ENCODE peak calls at places on chromosomes 11 and 22, in six cellular contexts. N is neuronal stem cell, Q is IMR-90, H is mesenchymal stem cell, C is H9, I is H1. K is an unnamed sample.

GRCh38 chr22:20956258-20957117 is 10.6 kb upstream of the AIFM3 start:
- DNase-seq in N (no peak), I (no peak), H (peak; percentile 50), Q (peak; percentile 25), C (peak; percentile 86), K (peak; percentile 94)

GRCh38 chr11:78982377-78982925 is 407.8 kb upstream of the NARS2 start:
- DNase-seq in H (no peak), C (no peak), Q (no peak), I (no peak), N (no peak), K (no peak)

GRCh38 chr11:48095779-48096470 is 115.6 kb downstream of the PTPRJ start:
- DNase-seq in C (no peak), Q (no peak), H (peak; percentile 14), N (no peak), I (no peak), K (peak; percentile 41)

GRCh38 chr22:45905924-45906865 is 70.8 kb downstream of the WNT7B start:
- DNase-seq in I (no peak), N (no peak), H (peak; percentile 21), C (no peak), Q (peak; percentile 62), K (no peak)

GRCh38 chr11:3096909-3097395 is 39.7 kb upstream of the CARS1 start:
- DNase-seq in Q (no peak), I (no peak), N (no peak), H (no peak), C (no peak), K (no peak)

GRCh38 chr11:9276571-9276970 is 11.4 kb upstream of the DENND5A start:
- DNase-seq in I (no peak), Q (no peak), N (no peak), C (peak; percentile 18), H (no peak), K (no peak)

GRCh38 chr22:46010177-46010867 is 33.4 kb upstream of the WNT7B start:
- DNase-seq in I (no peak), H (no peak), C (no peak), N (no peak), Q (peak; percentile 55), K (no peak)

GRCh38 chr11:86746509-86746908 is 53.8 kb upstream of the PRSS23 start:
- DNase-seq in Q (no peak), I (no peak), N (no peak), C (no peak), H (peak; percentile 28), K (no peak)

GRCh38 chr11:13224324-13224723 is 53.3 kb upstream of the BMAL1 start:
- DNase-seq in C (no peak), N (no peak), H (no peak), Q (no peak), I (no peak), K (no peak)

GRCh38 chr11:69639843-69640242 is 1.1 kb upstream of the CCND1 start:
- DNase-seq in I (no peak), N (no peak), C (no peak), H (no peak), Q (no peak), K (no peak)

GRCh38 chr11:103714246-103714645 is 322.2 kb upstream of the DDI1 start:
- DNase-seq in I (no peak), N (no peak), Q (peak; percentile 75), C (no peak), H (no peak), K (no peak)

GRCh38 chr22:26800858-26801257 is 143.5 kb downstream of the MIAT start:
- DNase-seq in C (peak; percentile 84), H (peak; percentile 76), I (no peak), Q (peak; percentile 76), N (peak; percentile 54), K (peak; percentile 73)

GRCh38 chr11:63277345-63277943 is 34.0 kb upstream of the SLC22A25 start:
- DNase-seq in H (no peak), N (no peak), Q (no peak), C (no peak), I (no peak), K (peak; percentile 43)

GRCh38 chr11:74380746-74381439 is 17.3 kb downstream of the PGM2L1 start:
- DNase-seq in C (no peak), N (no peak), I (no peak), H (no peak), Q (no peak), K (no peak)

GRCh38 chr11:15055620-15056356 is 17.6 kb upstream of the CALCB start:
- DNase-seq in N (no peak), H (no peak), C (no peak), I (no peak), Q (no peak), K (no peak)

GRCh38 chr11:13955971-13956421 is 6.5 kb upstream of the SPON1 start:
- DNase-seq in I (no peak), Q (peak; percentile 71), N (peak; percentile 80), H (peak; percentile 67), C (peak; percentile 71), K (peak; percentile 81)

GRCh38 chr11:65013130-65013691 is 749 bp upstream of the ARL2 start:
- DNase-seq in H (peak; percentile 91), C (no peak), Q (peak; percentile 82), N (no peak), I (no peak), K (no peak)

GRCh38 chr11:82701847-82702520 is 31.7 kb downstream of the FAM181B start:
- DNase-seq in N (peak; percentile 65), Q (peak; percentile 16), I (no peak), C (peak; percentile 65), H (peak; percentile 31), K (peak; percentile 66)

GRCh38 chr11:36123353-36124220 is 165.6 kb downstream of the COMMD9 start:
- DNase-seq in I (no peak), N (no peak), C (no peak), H (no peak), Q (no peak), K (no peak)

GRCh38 chr11:8408151-8408930 is 144.7 kb upstream of the LMO1 start:
- DNase-seq in H (no peak), N (no peak), I (no peak), C (no peak), Q (no peak), K (no peak)

GRCh38 chr22:36016656-36017055 is 12.0 kb downstream of the RBFOX2 start:
- DNase-seq in I (no peak), C (no peak), N (no peak), Q (no peak), H (no peak), K (no peak)

GRCh38 chr22:36546092-36546804 is 17.3 kb upstream of the EIF3D start:
- DNase-seq in C (peak; percentile 84), H (peak; percentile 75), Q (peak; percentile 62), N (peak; percentile 63), I (peak; percentile 51), K (peak; percentile 90)

GRCh38 chr22:19240813-19241592 is 50.5 kb downstream of the CLTCL1 start:
- DNase-seq in I (no peak), C (no peak), H (no peak), N (no peak), Q (no peak), K (no peak)

GRCh38 chr11:111186308-111186967 is 59.1 kb upstream of the POU2AF2 start:
- DNase-seq in I (no peak), N (no peak), Q (peak; percentile 52), C (no peak), H (no peak), K (no peak)
- H2BK15ac ChIP-seq in I (no peak overlapping the region), N (no peak overlapping the region), Q (peak overlapping the region; percentile 73), C (no peak overlapping the region), H (no peak overlapping the region), K (no peak overlapping the region)

GRCh38 chr11:20007386-20007785 is 152.9 kb downstream of the DBX1 start:
- DNase-seq in N (no peak), C (no peak), H (no peak), I (no peak), Q (no peak), K (no peak)

GRCh38 chr11:20010861-20011225 is 149.4 kb downstream of the DBX1 start:
- DNase-seq in H (no peak), I (no peak), N (no peak), C (no peak), Q (no peak), K (peak; percentile 84)

GRCh38 chr11:20010106-20010860 is 150.0 kb downstream of the DBX1 start:
- DNase-seq in I (no peak), N (no peak), H (no peak), C (no peak), Q (no peak), K (no peak)

GRCh38 chr11:20008190-20008801 is 152.0 kb downstream of the DBX1 start:
- DNase-seq in I (no peak), Q (no peak), H (no peak), C (no peak), N (no peak), K (no peak)

DNA sequence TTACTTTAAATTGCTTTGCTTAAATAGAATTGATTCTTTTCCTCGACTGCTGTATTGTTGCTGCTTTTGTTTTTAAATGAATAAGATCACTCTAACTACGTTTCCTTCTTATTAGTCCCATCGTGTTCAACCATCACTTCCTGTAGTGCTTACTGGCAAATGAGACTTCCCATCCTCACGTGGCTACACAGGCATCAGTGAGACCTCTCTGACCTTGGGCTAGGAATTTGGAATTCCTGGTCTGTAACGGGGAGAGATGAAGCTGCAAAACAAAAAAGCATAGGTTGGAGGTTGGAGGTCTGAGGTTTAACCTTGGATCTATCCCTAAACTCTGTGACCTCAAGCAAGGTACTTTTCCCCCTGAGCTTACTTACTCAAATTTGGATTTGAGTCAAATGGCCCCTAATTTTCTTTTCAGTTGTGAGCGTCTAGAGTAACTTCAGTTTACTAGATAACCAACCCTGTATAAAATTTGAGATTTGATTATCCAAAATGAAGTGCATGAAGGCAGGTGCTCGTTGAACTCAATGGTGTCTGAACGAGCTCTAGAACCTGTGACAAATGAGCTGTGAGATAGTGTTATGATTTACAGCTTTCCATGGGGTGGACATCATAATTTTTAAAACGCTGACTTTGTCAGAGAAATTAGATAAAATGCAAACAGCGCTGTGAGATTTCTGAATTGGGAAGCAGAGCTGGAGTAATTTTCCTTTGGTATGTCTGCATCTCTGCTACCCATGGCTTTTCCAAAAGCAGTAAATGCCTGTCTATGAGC is 151.2 kb downstream of the DBX1 start:
- DNase-seq in C (no peak), N (no peak), Q (no peak), I (no peak), H (no peak), K (no peak)
- H2BK15ac ChIP-seq in C (no peak overlapping the region), N (no peak overlapping the region), Q (no peak overlapping the region), I (no peak overlapping the region), H (no peak overlapping the region), K (no peak overlapping the region)

DNA sequence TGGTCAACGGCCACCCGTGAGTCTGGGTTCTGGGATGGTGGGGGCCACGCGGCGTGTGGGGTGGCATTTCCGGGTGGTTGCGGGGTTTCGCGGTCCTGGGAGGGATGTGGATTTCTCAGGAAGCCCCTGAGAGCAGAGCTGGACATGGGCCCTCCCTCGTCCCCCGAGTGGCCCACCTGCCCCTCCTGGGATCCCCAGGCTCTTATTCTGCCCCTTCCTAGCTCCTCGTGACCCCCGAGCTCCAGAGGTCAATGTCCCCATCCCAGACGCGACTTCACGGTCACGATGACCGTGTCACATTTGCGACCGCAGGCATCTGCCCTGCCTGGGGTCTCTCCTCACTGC is 4.4 kb downstream of the MUC5AC start:
- DNase-seq in H (no peak), Q (no peak), I (no peak), C (no peak), N (no peak), K (no peak)
- H2BK15ac ChIP-seq in H (no peak overlapping the region), Q (no peak overlapping the region), I (no peak overlapping the region), C (no peak overlapping the region), N (peak overlapping the region; percentile 96), K (no peak overlapping the region)

DNA sequence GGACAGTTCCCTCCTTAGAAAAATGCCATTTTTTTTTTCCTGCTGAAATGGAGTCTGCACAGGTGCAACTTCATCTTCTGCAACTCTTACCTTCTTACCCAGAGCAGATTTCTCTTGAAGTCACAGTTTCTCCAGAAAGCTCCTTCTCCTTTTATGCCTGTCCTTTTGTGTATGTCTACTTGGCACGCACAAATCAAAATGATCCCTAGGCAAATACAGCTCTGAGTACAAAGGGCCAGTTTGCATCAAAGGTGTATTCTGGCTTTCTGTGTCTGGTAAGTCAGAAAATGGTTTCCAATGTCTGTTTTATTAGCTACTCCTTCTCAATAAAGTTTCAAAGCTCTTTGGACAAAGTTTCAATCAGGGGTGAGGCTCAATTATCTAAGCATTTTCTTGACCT is 2.5 kb downstream of the CLDN25 start:
- DNase-seq in I (no peak), Q (no peak), H (no peak), C (no peak), N (no peak), K (no peak)
- H2BK15ac ChIP-seq in I (no peak overlapping the region), Q (no peak overlapping the region), H (no peak overlapping the region), C (no peak overlapping the region), N (no peak overlapping the region), K (no peak overlapping the region)